ENCODE peak calls at places on chromosome 22, in nine cellular contexts. C is tibial artery, X is testis, U is cardiac muscle cell, Z is psoas muscle, M is spleen, N is endothelial cell of umbilical vein, R is body of pancreas, P is HAP-1. S is an unnamed sample.

GRCh38 chr22:45948081-45948648 is 28.8 kb downstream of the WNT7B start:
- DNase-seq in C (no peak), X (no peak), U (no peak), Z (no peak), M (peak; percentile 81), N (no peak), R (no peak), P (no peak), S (no peak)

GRCh38 chr22:26902401-26903029 is 245.1 kb downstream of the MIAT start:
- DNase-seq in C (no peak), X (no peak), U (no peak), Z (no peak), M (no peak), N (no peak), R (no peak), P (no peak), S (no peak)

GRCh38 chr22:29300807-29301601 is 5.4 kb upstream of the GAS2L1 start:
- DNase-seq in C (no peak), X (no peak), U (no peak), Z (no peak), M (no peak), N (no peak), R (no peak), P (no peak), S (peak; percentile 39)

GRCh38 chr22:44394246-44395115 is 81.7 kb upstream of the SHISAL1 start:
- DNase-seq in C (peak; percentile 15), X (no peak), U (no peak), Z (peak; percentile 7), M (peak; percentile 49), N (no peak), R (peak; percentile 3), P (peak; percentile 5), S (peak; percentile 26)

GRCh38 chr22:38569972-38570840 is at the start of gene DMC1:
- DNase-seq in C (peak; percentile 91), X (peak; percentile 95), U (peak; percentile 98), Z (peak; percentile 96), M (peak; percentile 97), N (peak; percentile 69), R (peak; percentile 97), P (peak; percentile 100), S (peak; percentile 100)

GRCh38 chr22:27628891-27629631 is 172.5 kb downstream of the MN1 start:
- DNase-seq in C (no peak), X (no peak), U (no peak), Z (no peak), M (no peak), N (no peak), R (no peak), P (no peak), S (no peak)

GRCh38 chr22:38462960-38463784 is 4.7 kb upstream of the KDELR3 start:
- DNase-seq in C (no peak), X (peak; percentile 61), U (peak; percentile 90), Z (peak; percentile 54), M (peak; percentile 72), N (no peak), R (peak; percentile 53), P (peak; percentile 70), S (peak; percentile 90)

GRCh38 chr22:21796863-21797262 is 61.3 kb upstream of the YPEL1 start:
- DNase-seq in C (no peak), X (no peak), U (no peak), Z (no peak), M (no peak), N (no peak), R (peak; percentile 71), P (peak; percentile 58), S (no peak)

GRCh38 chr22:50656122-50657070 is 16.2 kb upstream of the SHANK3 start:
- DNase-seq in C (peak; percentile 28), X (no peak), U (no peak), Z (peak; percentile 63), M (peak; percentile 83), N (peak; percentile 96), R (no peak), P (no peak), S (peak; percentile 50)

GRCh38 chr22:49967333-49968241 is 7.0 kb downstream of the PIM3 start:
- DNase-seq in C (peak; percentile 54), X (peak; percentile 79), U (peak; percentile 42), Z (peak; percentile 93), M (peak; percentile 87), N (no peak), R (peak; percentile 70), P (peak; percentile 19), S (peak; percentile 63)

GRCh38 chr22:24049978-24050377 is 38.9 kb downstream of the CABIN1 start:
- DNase-seq in C (no peak), X (no peak), U (no peak), Z (no peak), M (no peak), N (no peak), R (no peak), P (no peak), S (no peak)

GRCh38 chr22:45867118-45867905 is 109.7 kb downstream of the WNT7B start:
- DNase-seq in C (no peak), X (peak; percentile 41), U (peak; percentile 70), Z (peak; percentile 54), M (peak; percentile 43), N (no peak), R (peak; percentile 29), P (peak; percentile 23), S (peak; percentile 91)

GRCh38 chr22:22894740-22895731 is 7.4 kb downstream of the IGLL5 start:
- DNase-seq in C (peak; percentile 15), X (no peak), U (no peak), Z (peak; percentile 26), M (peak; percentile 64), N (no peak), R (no peak), P (no peak), S (no peak)

GRCh38 chr22:22892096-22893052 is 4.8 kb downstream of the IGLL5 start:
- DNase-seq in C (no peak), X (no peak), U (no peak), Z (no peak), M (no peak), N (no peak), R (no peak), P (no peak), S (no peak)

GRCh38 chr22:22893891-22894739 is 6.5 kb downstream of the IGLL5 start:
- DNase-seq in C (peak; percentile 5), X (no peak), U (no peak), Z (no peak), M (peak; percentile 63), N (no peak), R (no peak), P (no peak), S (peak; percentile 64)

GRCh38 chr22:22891139-22891621 is 3.6 kb downstream of the IGLL5 start:
- DNase-seq in C (no peak), X (no peak), U (no peak), Z (no peak), M (no peak), N (no peak), R (no peak), P (no peak), S (no peak)

GRCh38 chr22:22893077-22893805 is 5.6 kb downstream of the IGLL5 start:
- DNase-seq in C (no peak), X (no peak), U (no peak), Z (no peak), M (peak; percentile 71), N (no peak), R (no peak), P (no peak), S (peak; percentile 72)
- H3K4me3 ChIP-seq in C (no peak overlapping the region), X (no peak overlapping the region), U (no peak overlapping the region), Z (no peak overlapping the region), M (no peak overlapping the region), N (no peak overlapping the region), R (no peak overlapping the region), P (no peak overlapping the region), S (no peak overlapping the region)

GRCh38 chr22:48451891-48452290 is 1375.8 kb downstream of the BRD1 start:
- DNase-seq in C (no peak), X (no peak), U (no peak), Z (no peak), M (peak; percentile 32), N (no peak), R (no peak), P (no peak), S (no peak)
- H3K27me3 ChIP-seq in C (peaks cover 12% of the 10 kb centered on the region), X (no peaks in the 10 kb centered on the region), U (no peaks in the 10 kb centered on the region), Z (no peaks in the 10 kb centered on the region), M (peaks cover 52% of the 10 kb centered on the region), N (no peaks in the 10 kb centered on the region), R (no peaks in the 10 kb centered on the region), P (no peaks in the 10 kb centered on the region), S (no peaks in the 10 kb centered on the region)

DNA sequence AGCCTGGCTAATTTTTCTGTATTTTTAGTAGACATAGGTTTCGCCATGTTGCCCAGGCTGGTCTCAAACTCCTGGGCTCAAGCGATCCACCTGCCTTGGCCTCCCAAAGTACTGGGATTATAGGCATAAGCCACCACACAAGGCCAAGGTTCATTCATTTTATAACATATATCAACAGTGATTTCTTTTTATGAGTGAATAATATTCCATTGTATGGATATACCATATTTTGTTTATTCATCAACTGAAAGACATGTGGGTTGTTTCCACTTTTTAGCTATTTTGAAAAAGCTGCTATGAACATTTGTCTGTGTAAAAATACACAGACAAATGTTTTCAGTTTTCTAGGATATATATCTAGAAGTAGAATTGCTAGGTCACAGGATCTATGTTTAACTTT is 116.0 kb downstream of the MRTFA start:
- DNase-seq in C (no peak), X (no peak), U (no peak), Z (no peak), M (no peak), N (no peak), R (no peak), P (no peak), S (no peak)
- H3K36me3 ChIP-seq in C (peaks cover 5% of the 10 kb centered on the region), X (no peaks in the 10 kb centered on the region), U (no peaks in the 10 kb centered on the region), Z (peaks cover 9% of the 10 kb centered on the region), M (no peaks in the 10 kb centered on the region), N (no peaks in the 10 kb centered on the region), R (no peaks in the 10 kb centered on the region), P (no peaks in the 10 kb centered on the region), S (no peaks in the 10 kb centered on the region)

GRCh38 chr22:43152001-43152354 is 619 bp downstream of the TSPO start:
- DNase-seq in C (no peak), X (no peak), U (no peak), Z (no peak), M (no peak), N (peak; percentile 16), R (no peak), P (no peak), S (no peak)

GRCh38 chr22:43154887-43155536 is 3.7 kb downstream of the TSPO start:
- DNase-seq in C (peak; percentile 62), X (no peak), U (no peak), Z (peak; percentile 75), M (peak; percentile 90), N (no peak), R (no peak), P (no peak), S (no peak)

GRCh38 chr22:43155789-43156188 is 4.4 kb downstream of the TSPO start:
- DNase-seq in C (no peak), X (no peak), U (no peak), Z (no peak), M (no peak), N (no peak), R (no peak), P (no peak), S (no peak)

GRCh38 chr22:43152355-43153071 is 1.2 kb downstream of the TSPO start:
- DNase-seq in C (peak; percentile 82), X (peak; percentile 66), U (no peak), Z (peak; percentile 85), M (peak; percentile 96), N (peak; percentile 67), R (peak; percentile 84), P (peak; percentile 49), S (peak; percentile 81)

DNA sequence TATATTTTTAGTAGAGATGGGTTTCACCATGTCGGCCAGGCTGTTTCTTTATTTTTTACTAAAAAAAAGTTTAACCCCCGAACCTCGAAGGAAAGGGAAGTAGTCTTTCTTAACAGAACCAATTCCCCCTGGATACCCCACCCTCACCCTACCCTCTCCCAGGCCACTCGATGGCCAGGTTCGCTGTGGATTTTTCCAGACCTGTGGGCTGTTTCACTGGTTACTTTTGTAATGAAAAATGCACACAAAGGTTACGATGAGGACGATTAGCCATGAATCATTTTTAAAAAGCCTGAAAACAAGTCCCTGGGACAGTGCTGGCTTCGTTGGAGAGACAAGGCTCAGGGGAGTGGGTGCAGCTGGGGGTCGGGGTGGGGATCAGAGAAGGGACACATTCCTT is 2.6 kb downstream of the TSPO start:
- DNase-seq in C (no peak), X (no peak), U (no peak), Z (no peak), M (no peak), N (no peak), R (no peak), P (no peak), S (no peak)
- H3K4me3 ChIP-seq in C (no peak overlapping the region), X (no peak overlapping the region), U (no peak overlapping the region), Z (no peak overlapping the region), M (no peak overlapping the region), N (no peak overlapping the region), R (no peak overlapping the region), P (peak overlapping the region; percentile 3), S (no peak overlapping the region)

S was measured in H7.